ENCODE peak calls at places on chromosomes 16 and 17, in eight cellular contexts. One of them, this sample, is unnamed.

GRCh38 chr17:79808763-79809529 is 12.1 kb upstream of the CBX8 start:
- DNase-seq in heart left ventricle: no peak
- DNase-seq in colonic mucosa: peak; percentile 61
- DNase-seq in prostate gland: peak; percentile 67
- DNase-seq in endothelial cell of umbilical vein: no peak
- DNase-seq in neural progenitor cell: peak; percentile 64
- DNase-seq in spleen: no peak
- DNase-seq in brain microvascular endothelial cell: no peak
- DNase-seq in this sample: no peak

GRCh38 chr17:27630607-27631408 is at the start of gene LGALS9:
- DNase-seq in heart left ventricle: peak; percentile 43
- DNase-seq in colonic mucosa: peak; percentile 83
- DNase-seq in prostate gland: no peak
- DNase-seq in endothelial cell of umbilical vein: peak; percentile 31
- DNase-seq in neural progenitor cell: no peak
- DNase-seq in spleen: peak; percentile 84
- DNase-seq in brain microvascular endothelial cell: peak; percentile 32
- DNase-seq in this sample: no peak

GRCh38 chr16:85520853-85521736 is 92.0 kb upstream of the GSE1 start:
- DNase-seq in heart left ventricle: no peak
- DNase-seq in colonic mucosa: peak; percentile 93
- DNase-seq in prostate gland: peak; percentile 93
- DNase-seq in endothelial cell of umbilical vein: no peak
- DNase-seq in neural progenitor cell: no peak
- DNase-seq in spleen: no peak
- DNase-seq in brain microvascular endothelial cell: no peak
- DNase-seq in this sample: no peak

GRCh38 chr16:11494029-11494428 is 92.7 kb downstream of the LITAF start:
- DNase-seq in heart left ventricle: no peak
- DNase-seq in colonic mucosa: no peak
- DNase-seq in prostate gland: no peak
- DNase-seq in endothelial cell of umbilical vein: no peak
- DNase-seq in neural progenitor cell: no peak
- DNase-seq in spleen: no peak
- DNase-seq in brain microvascular endothelial cell: no peak
- DNase-seq in this sample: no peak

GRCh38 chr17:74126179-74126900 is 77.1 kb upstream of the RPL38 start:
- DNase-seq in heart left ventricle: no peak
- DNase-seq in colonic mucosa: peak; percentile 20
- DNase-seq in prostate gland: no peak
- DNase-seq in endothelial cell of umbilical vein: no peak
- DNase-seq in neural progenitor cell: no peak
- DNase-seq in spleen: no peak
- DNase-seq in brain microvascular endothelial cell: no peak
- DNase-seq in this sample: no peak

GRCh38 chr17:78241277-78242023 is 10.0 kb downstream of the TMEM235 start:
- DNase-seq in heart left ventricle: no peak
- DNase-seq in colonic mucosa: no peak
- DNase-seq in prostate gland: no peak
- DNase-seq in endothelial cell of umbilical vein: peak; percentile 19
- DNase-seq in neural progenitor cell: no peak
- DNase-seq in spleen: no peak
- DNase-seq in brain microvascular endothelial cell: peak; percentile 43
- DNase-seq in this sample: peak; percentile 80

GRCh38 chr17:149897-150575 is 12.7 kb downstream of the SCGB1C2 start:
- DNase-seq in heart left ventricle: no peak
- DNase-seq in colonic mucosa: no peak
- DNase-seq in prostate gland: no peak
- DNase-seq in endothelial cell of umbilical vein: no peak
- DNase-seq in neural progenitor cell: no peak
- DNase-seq in spleen: peak; percentile 27
- DNase-seq in brain microvascular endothelial cell: no peak
- DNase-seq in this sample: no peak

GRCh38 chr16:26643519-26643918 is 423.2 kb upstream of the C16orf82 start:
- DNase-seq in heart left ventricle: no peak
- DNase-seq in colonic mucosa: no peak
- DNase-seq in prostate gland: no peak
- DNase-seq in endothelial cell of umbilical vein: no peak
- DNase-seq in neural progenitor cell: no peak
- DNase-seq in spleen: no peak
- DNase-seq in brain microvascular endothelial cell: no peak
- DNase-seq in this sample: no peak

GRCh38 chr17:55451203-55451641 is 29.6 kb upstream of the MMD start:
- DNase-seq in heart left ventricle: no peak
- DNase-seq in colonic mucosa: no peak
- DNase-seq in prostate gland: no peak
- DNase-seq in endothelial cell of umbilical vein: peak; percentile 53
- DNase-seq in neural progenitor cell: no peak
- DNase-seq in spleen: no peak
- DNase-seq in brain microvascular endothelial cell: peak; percentile 60
- DNase-seq in this sample: no peak

GRCh38 chr16:24580665-24581064 is 41.3 kb downstream of the RBBP6 start:
- DNase-seq in heart left ventricle: no peak
- DNase-seq in colonic mucosa: no peak
- DNase-seq in prostate gland: no peak
- DNase-seq in endothelial cell of umbilical vein: peak; percentile 55
- DNase-seq in neural progenitor cell: no peak
- DNase-seq in spleen: no peak
- DNase-seq in brain microvascular endothelial cell: no peak
- DNase-seq in this sample: no peak

GRCh38 chr17:61380836-61381525 is 18.7 kb upstream of the TBX2 start:
- DNase-seq in heart left ventricle: no peak
- DNase-seq in colonic mucosa: no peak
- DNase-seq in prostate gland: no peak
- DNase-seq in endothelial cell of umbilical vein: no peak
- DNase-seq in neural progenitor cell: no peak
- DNase-seq in spleen: peak; percentile 49
- DNase-seq in brain microvascular endothelial cell: no peak
- DNase-seq in this sample: no peak

GRCh38 chr17:72362466-72363335 is 241.9 kb downstream of the SOX9 start:
- DNase-seq in heart left ventricle: no peak
- DNase-seq in colonic mucosa: no peak
- DNase-seq in prostate gland: no peak
- DNase-seq in endothelial cell of umbilical vein: no peak
- DNase-seq in neural progenitor cell: no peak
- DNase-seq in spleen: no peak
- DNase-seq in brain microvascular endothelial cell: peak; percentile 57
- DNase-seq in this sample: no peak

GRCh38 chr16:66273036-66273435 is 93.5 kb upstream of the CDH5 start:
- DNase-seq in heart left ventricle: no peak
- DNase-seq in colonic mucosa: no peak
- DNase-seq in prostate gland: no peak
- DNase-seq in endothelial cell of umbilical vein: no peak
- DNase-seq in neural progenitor cell: no peak
- DNase-seq in spleen: no peak
- DNase-seq in brain microvascular endothelial cell: no peak
- DNase-seq in this sample: no peak

GRCh38 chr17:1324201-1324750 is 44.8 kb downstream of the TRARG1 start:
- DNase-seq in heart left ventricle: no peak
- DNase-seq in colonic mucosa: no peak
- DNase-seq in prostate gland: no peak
- DNase-seq in endothelial cell of umbilical vein: no peak
- DNase-seq in neural progenitor cell: no peak
- DNase-seq in spleen: no peak
- DNase-seq in brain microvascular endothelial cell: no peak
- DNase-seq in this sample: no peak

GRCh38 chr16:46658925-46659324 is 30.1 kb downstream of the VPS35 start:
- DNase-seq in heart left ventricle: peak; percentile 36
- DNase-seq in colonic mucosa: no peak
- DNase-seq in prostate gland: no peak
- DNase-seq in endothelial cell of umbilical vein: no peak
- DNase-seq in neural progenitor cell: no peak
- DNase-seq in spleen: peak; percentile 83
- DNase-seq in brain microvascular endothelial cell: no peak
- DNase-seq in this sample: peak; percentile 27

GRCh38 chr17:58086953-58087352 is 3.7 kb downstream of the DYNLL2 start:
- DNase-seq in heart left ventricle: no peak
- DNase-seq in colonic mucosa: no peak
- DNase-seq in prostate gland: no peak
- DNase-seq in endothelial cell of umbilical vein: no peak
- DNase-seq in neural progenitor cell: no peak
- DNase-seq in spleen: no peak
- DNase-seq in brain microvascular endothelial cell: no peak
- DNase-seq in this sample: no peak

GRCh38 chr17:58091024-58091567 is 7.9 kb downstream of the DYNLL2 start:
- DNase-seq in heart left ventricle: no peak
- DNase-seq in colonic mucosa: no peak
- DNase-seq in prostate gland: no peak
- DNase-seq in endothelial cell of umbilical vein: no peak
- DNase-seq in neural progenitor cell: no peak
- DNase-seq in spleen: no peak
- DNase-seq in brain microvascular endothelial cell: no peak
- DNase-seq in this sample: no peak

GRCh38 chr17:58092101-58092796 is 9.0 kb downstream of the DYNLL2 start:
- DNase-seq in heart left ventricle: no peak
- DNase-seq in colonic mucosa: no peak
- DNase-seq in prostate gland: no peak
- DNase-seq in endothelial cell of umbilical vein: no peak
- DNase-seq in neural progenitor cell: no peak
- DNase-seq in spleen: no peak
- DNase-seq in brain microvascular endothelial cell: no peak
- DNase-seq in this sample: no peak

GRCh38 chr17:58088624-58089023 is 5.4 kb downstream of the DYNLL2 start:
- DNase-seq in heart left ventricle: no peak
- DNase-seq in colonic mucosa: no peak
- DNase-seq in prostate gland: no peak
- DNase-seq in endothelial cell of umbilical vein: no peak
- DNase-seq in neural progenitor cell: no peak
- DNase-seq in spleen: no peak
- DNase-seq in brain microvascular endothelial cell: no peak
- DNase-seq in this sample: peak; percentile 9

DNA sequence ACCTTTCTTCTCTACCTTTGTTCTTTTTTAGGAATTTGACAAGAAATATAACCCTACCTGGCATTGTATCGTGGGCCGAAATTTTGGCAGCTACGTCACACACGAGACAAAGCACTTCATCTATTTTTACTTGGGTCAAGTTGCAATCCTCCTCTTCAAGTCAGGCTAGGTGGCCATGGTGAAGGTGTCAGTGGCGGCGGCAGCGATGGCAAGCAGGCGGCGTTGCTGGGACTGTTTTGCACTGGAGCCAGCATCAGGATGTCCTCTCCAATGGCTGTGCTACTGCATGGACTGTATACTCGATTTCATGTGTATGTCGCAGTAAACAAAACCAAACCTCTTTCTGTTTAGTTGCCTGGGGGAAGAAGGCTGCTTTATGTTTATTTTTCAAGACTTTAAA is 5.9 kb downstream of the DYNLL2 start:
- DNase-seq in heart left ventricle: no peak
- DNase-seq in colonic mucosa: no peak
- DNase-seq in prostate gland: no peak
- DNase-seq in endothelial cell of umbilical vein: no peak
- DNase-seq in neural progenitor cell: no peak
- DNase-seq in spleen: no peak
- DNase-seq in brain microvascular endothelial cell: no peak
- DNase-seq in this sample: no peak
- H3K27ac ChIP-seq in heart left ventricle: no peak overlapping the region
- H3K27ac ChIP-seq in colonic mucosa: no peak overlapping the region
- H3K27ac ChIP-seq in prostate gland: no peak overlapping the region
- H3K27ac ChIP-seq in endothelial cell of umbilical vein: no peak overlapping the region
- H3K27ac ChIP-seq in neural progenitor cell: peak overlapping the region; percentile 75
- H3K27ac ChIP-seq in spleen: no peak overlapping the region
- H3K27ac ChIP-seq in brain microvascular endothelial cell: no peak overlapping the region
- H3K27ac ChIP-seq in this sample: peak overlapping the region; percentile 73

DNA sequence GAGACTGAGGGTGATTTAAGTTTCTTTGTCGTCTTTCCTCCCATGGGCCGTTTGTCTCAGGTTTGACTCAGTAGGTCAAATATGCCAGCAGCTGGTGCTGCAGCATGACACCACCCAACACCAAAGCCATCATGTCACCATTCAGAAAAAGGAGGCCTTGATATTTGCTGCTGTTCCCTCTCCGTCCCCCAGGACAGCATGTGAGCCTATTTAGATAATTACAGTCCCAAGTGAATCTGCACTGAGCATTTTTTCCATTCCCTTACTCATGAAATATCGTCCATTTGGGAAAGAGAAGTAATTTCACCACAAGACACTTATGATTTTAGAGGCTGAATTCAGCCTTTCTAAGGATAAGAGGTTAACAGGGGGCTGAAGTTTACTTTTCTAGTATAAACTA is 62.2 kb upstream of the ADORA2B start:
- DNase-seq in heart left ventricle: no peak
- DNase-seq in colonic mucosa: no peak
- DNase-seq in prostate gland: no peak
- DNase-seq in endothelial cell of umbilical vein: no peak
- DNase-seq in neural progenitor cell: no peak
- DNase-seq in spleen: no peak
- DNase-seq in brain microvascular endothelial cell: no peak
- DNase-seq in this sample: no peak
- H3K27ac ChIP-seq in heart left ventricle: peak overlapping the region; percentile 32
- H3K27ac ChIP-seq in colonic mucosa: no peak overlapping the region
- H3K27ac ChIP-seq in prostate gland: no peak overlapping the region
- H3K27ac ChIP-seq in endothelial cell of umbilical vein: no peak overlapping the region
- H3K27ac ChIP-seq in neural progenitor cell: no peak overlapping the region
- H3K27ac ChIP-seq in spleen: no peak overlapping the region
- H3K27ac ChIP-seq in brain microvascular endothelial cell: no peak overlapping the region
- H3K27ac ChIP-seq in this sample: no peak overlapping the region

GRCh38 chr17:11326492-11326891 is 85.5 kb downstream of the SHISA6 start:
- DNase-seq in heart left ventricle: no peak
- DNase-seq in colonic mucosa: no peak
- DNase-seq in prostate gland: no peak
- DNase-seq in endothelial cell of umbilical vein: no peak
- DNase-seq in neural progenitor cell: no peak
- DNase-seq in spleen: no peak
- DNase-seq in brain microvascular endothelial cell: no peak
- DNase-seq in this sample: no peak

GRCh38 chr17:11334493-11334892 is 93.5 kb downstream of the SHISA6 start:
- DNase-seq in heart left ventricle: no peak
- DNase-seq in colonic mucosa: no peak
- DNase-seq in prostate gland: no peak
- DNase-seq in endothelial cell of umbilical vein: no peak
- DNase-seq in neural progenitor cell: no peak
- DNase-seq in spleen: no peak
- DNase-seq in brain microvascular endothelial cell: no peak
- DNase-seq in this sample: no peak

GRCh38 chr17:11331790-11332526 is 90.9 kb downstream of the SHISA6 start:
- DNase-seq in heart left ventricle: no peak
- DNase-seq in colonic mucosa: no peak
- DNase-seq in prostate gland: no peak
- DNase-seq in endothelial cell of umbilical vein: no peak
- DNase-seq in neural progenitor cell: peak; percentile 26
- DNase-seq in spleen: no peak
- DNase-seq in brain microvascular endothelial cell: no peak
- DNase-seq in this sample: no peak

GRCh38 chr17:11332706-11333105 is 91.7 kb downstream of the SHISA6 start:
- DNase-seq in heart left ventricle: no peak
- DNase-seq in colonic mucosa: no peak
- DNase-seq in prostate gland: no peak
- DNase-seq in endothelial cell of umbilical vein: no peak
- DNase-seq in neural progenitor cell: no peak
- DNase-seq in spleen: no peak
- DNase-seq in brain microvascular endothelial cell: no peak
- DNase-seq in this sample: peak; percentile 33

GRCh38 chr17:11330871-11331270 is 89.9 kb downstream of the SHISA6 start:
- DNase-seq in heart left ventricle: peak; percentile 30
- DNase-seq in colonic mucosa: no peak
- DNase-seq in prostate gland: no peak
- DNase-seq in endothelial cell of umbilical vein: no peak
- DNase-seq in neural progenitor cell: peak; percentile 77
- DNase-seq in spleen: no peak
- DNase-seq in brain microvascular endothelial cell: peak; percentile 25
- DNase-seq in this sample: no peak
- H3K27ac ChIP-seq in heart left ventricle: no peak overlapping the region
- H3K27ac ChIP-seq in colonic mucosa: no peak overlapping the region
- H3K27ac ChIP-seq in prostate gland: peak overlapping the region; percentile 20
- H3K27ac ChIP-seq in endothelial cell of umbilical vein: no peak overlapping the region
- H3K27ac ChIP-seq in neural progenitor cell: no peak overlapping the region
- H3K27ac ChIP-seq in spleen: no peak overlapping the region
- H3K27ac ChIP-seq in brain microvascular endothelial cell: no peak overlapping the region
- H3K27ac ChIP-seq in this sample: no peak overlapping the region

GRCh38 chr16:19523559-19524355 is at the start of gene CCP110:
- DNase-seq in heart left ventricle: peak; percentile 98
- DNase-seq in colonic mucosa: peak; percentile 98
- DNase-seq in prostate gland: peak; percentile 98
- DNase-seq in endothelial cell of umbilical vein: peak; percentile 96
- DNase-seq in neural progenitor cell: peak; percentile 98
- DNase-seq in spleen: peak; percentile 100
- DNase-seq in brain microvascular endothelial cell: peak; percentile 96
- DNase-seq in this sample: peak; percentile 97
- H3K27ac ChIP-seq in heart left ventricle: peak within 1 kb of the TSS; percentile 10
- H3K27ac ChIP-seq in colonic mucosa: peak within 1 kb of the TSS; percentile 9
- H3K27ac ChIP-seq in prostate gland: peak within 1 kb of the TSS; percentile 90
- H3K27ac ChIP-seq in endothelial cell of umbilical vein: peak within 1 kb of the TSS; percentile 44
- H3K27ac ChIP-seq in neural progenitor cell: no peak within 1 kb of the TSS
- H3K27ac ChIP-seq in spleen: no peak within 1 kb of the TSS
- H3K27ac ChIP-seq in brain microvascular endothelial cell: no peak within 1 kb of the TSS
- H3K27ac ChIP-seq in this sample: peak within 1 kb of the TSS; percentile 93